ENCODE peak calls at places on chromosomes 6 and 20, in ten cellular contexts. C is spleen, L is stomach, A is Panc1, P is SK-N-SH, E is upper lobe of left lung, Z is prostate gland, B is K562, W is suprapubic skin, O is GM12878. X is an unnamed sample. For H3K4me1, the result is how much of the 10 kb centered on the place peaks cover.

GRCh38 chr20:57398231-57398821 is 7.1 kb downstream of the RBM38 start:
- DNase-seq in P (no peak), A (no peak), E (peak), W (no peak), C (peak), B (no peak), Z (peak), L (peak), O (peak), X (peak)

GRCh38 chr6:7195330-7196018 is 87.7 kb downstream of the RREB1 start:
- DNase-seq in E (no peak), W (no peak), P (no peak), Z (no peak), B (no peak), A (no peak), O (no peak), C (no peak), L (no peak), X (no peak)

GRCh38 chr20:46311039-46311650 is 2.8 kb upstream of the CDH22 start:
- DNase-seq in E (no peak), W (no peak), O (no peak), C (no peak), Z (peak), B (no peak), P (no peak), A (no peak), L (no peak), X (no peak)

GRCh38 chr6:130787726-130788500 is 39.3 kb upstream of the SMLR1 start:
- DNase-seq in P (no peak), W (no peak), C (no peak), Z (no peak), E (no peak), O (peak), B (no peak), A (no peak), L (no peak), X (no peak)

GRCh38 chr6:104969785-104970581 is 13.1 kb downstream of the LIN28B start:
- DNase-seq in C (no peak), O (no peak), W (no peak), A (no peak), Z (no peak), B (no peak), E (no peak), L (no peak), P (no peak), X (no peak)

GRCh38 chr6:20868397-20869185 is 334.3 kb downstream of the CDKAL1 start:
- DNase-seq in L (peak), O (no peak), E (no peak), A (no peak), C (no peak), W (no peak), Z (no peak), B (no peak), P (peak), X (no peak)

GRCh38 chr20:54223751-54224150 is 15.9 kb downstream of the PFDN4 start:
- DNase-seq in B (no peak), C (no peak), Z (no peak), O (no peak), L (no peak), A (no peak), P (no peak), W (no peak), E (no peak), X (no peak)

GRCh38 chr6:99151634-99152344 is 197.7 kb downstream of the FAXC start:
- DNase-seq in Z (peak), C (no peak), E (no peak), P (peak), L (peak), B (peak), O (peak), A (peak), W (no peak), X (no peak)

GRCh38 chr20:38315290-38315966 is 11.5 kb downstream of the BPI start:
- DNase-seq in A (no peak), Z (no peak), W (no peak), B (no peak), O (no peak), P (peak), E (no peak), C (no peak), L (no peak), X (no peak)

GRCh38 chr6:44837741-44838140 is 450.2 kb downstream of the CDC5L start:
- DNase-seq in O (no peak), P (no peak), A (no peak), E (no peak), L (no peak), W (no peak), C (no peak), B (no peak), Z (no peak), X (no peak)

GRCh38 chr6:36822506-36823269 is 16.6 kb downstream of the CPNE5 start:
- DNase-seq in P (no peak), E (no peak), B (no peak), L (no peak), Z (no peak), C (no peak), A (no peak), W (no peak), O (no peak), X (no peak)

GRCh38 chr6:129929433-129929832 is 68.3 kb upstream of the TMEM244 start:
- DNase-seq in E (no peak), C (no peak), P (no peak), B (no peak), W (no peak), A (no peak), L (no peak), O (no peak), Z (no peak), X (no peak)

GRCh38 chr6:16205377-16206144 is 32.8 kb upstream of the GMPR start:
- DNase-seq in W (no peak), P (peak), C (no peak), Z (no peak), B (no peak), E (no peak), A (no peak), O (peak), L (no peak), X (no peak)

GRCh38 chr6:20202070-20202658 is 10.1 kb downstream of the MBOAT1 start:
- DNase-seq in P (no peak), A (peak), W (no peak), L (no peak), C (no peak), E (no peak), O (peak), Z (no peak), B (no peak), X (no peak)

GRCh38 chr6:152129606-152130249 is 322.2 kb downstream of the ESR1 start:
- DNase-seq in W (peak), Z (no peak), E (peak), O (no peak), B (no peak), A (no peak), C (no peak), L (no peak), P (no peak), X (no peak)

GRCh38 chr6:113102761-113103160 is 754.4 kb upstream of the MARCKS start:
- DNase-seq in B (no peak), L (no peak), P (no peak), A (no peak), Z (no peak), C (no peak), O (no peak), W (no peak), E (no peak), X (no peak)
- H3K4me3 ChIP-seq in B (no peak), L (no peak), P (no peak), A (no peak), Z (no peak), C (no peak), O (no peak), W (no peak), E (no peak), X (no peak)

GRCh38 chr20:19964289-19965263 is 52.6 kb upstream of the NAA20 start:
- DNase-seq in L (peak), B (no peak), Z (peak), C (no peak), A (no peak), O (no peak), P (no peak), E (no peak), W (peak), X (peak)
- TF ChIP-seq POLR2AphosphoS5 in L (peak), B (no peak), Z (peak), C (no peak), A (no peak), O (no peak), P (no peak), E (peak), W (no peak), X (peak)

DNA sequence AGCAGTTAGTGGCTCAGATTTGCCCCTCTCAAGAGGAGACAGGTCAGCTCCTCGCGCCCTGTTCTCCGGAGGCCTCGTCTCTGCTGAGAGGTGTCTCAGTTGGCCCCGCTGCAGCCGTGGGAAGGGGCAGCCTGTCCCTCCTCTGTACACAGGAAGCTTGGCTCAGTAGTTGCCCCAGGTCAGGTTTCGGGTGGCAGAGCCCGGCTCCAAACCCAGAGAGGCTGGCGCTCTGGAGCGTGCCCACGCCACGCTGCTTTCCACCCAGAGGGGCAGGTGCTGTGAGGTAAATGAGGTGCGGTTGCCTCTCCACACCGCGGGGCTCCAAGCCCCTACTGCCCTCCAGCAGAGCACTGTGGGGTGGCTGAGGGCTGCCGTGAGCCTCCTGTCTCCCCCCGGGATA is 16.0 kb downstream of the DYNLT1 start:
- DNase-seq in P (no peak), O (no peak), E (no peak), C (no peak), A (no peak), Z (no peak), W (no peak), L (peak), B (no peak), X (no peak)
- H3K4me1 ChIP-seq in P (under half), O (under half), E (under half), C (under half), A (under half), Z (under half), W (under half), L (under half), B (under half), X (under half)

GRCh38 chr6:30829016-30829415 is 55.3 kb upstream of the DDR1 start:
- DNase-seq in A (no peak), L (no peak), W (no peak), E (no peak), C (no peak), B (no peak), Z (no peak), O (no peak), P (no peak), X (no peak)
- H3K4me3 ChIP-seq in A (no peak), L (no peak), W (no peak), E (peak), C (no peak), B (no peak), Z (no peak), O (no peak), P (no peak), X (no peak)

GRCh38 chr6:109081026-109081425 is 13.6 kb downstream of the SESN1 start:
- DNase-seq in O (no peak), A (no peak), E (no peak), Z (no peak), B (no peak), W (no peak), L (no peak), P (no peak), C (no peak), X (no peak)
- TF ChIP-seq POLR2AphosphoS5 in O (no peak), A (no peak), E (no peak), Z (no peak), B (no peak), W (no peak), L (no peak), P (no peak), C (no peak), X (no peak)

GRCh38 chr6:108591040-108591816 is 30.5 kb downstream of the FOXO3 start:
- DNase-seq in C (no peak), Z (no peak), P (no peak), B (no peak), E (no peak), O (no peak), W (no peak), L (no peak), A (no peak), X (no peak)
- H3K4me1 ChIP-seq in C (half or more), Z (half or more), P (under half), B (under half), E (half or more), O (under half), W (half or more), L (half or more), A (under half), X (half or more)

X was measured in breast epithelium.